ENCODE peak calls at places on chromosomes 13 and 19, in seven cellular contexts. One of them, this sample, is unnamed.
A peak's percentile ranks its signal among the peaks of the same experiment; 100 is the strongest.

GRCh38 chr19:4521170-4521887 is 3.0 kb upstream of the PLIN4 start:
- DNase-seq in NCI-H1436: no peak
- DNase-seq in renal cortical epithelial cell: peak; percentile 22
- DNase-seq in activated CD4-positive, alpha-beta T cell treated with anti-CD3 and anti-CD28 coated beads, Interleukin-2, amount 10 ng/mL, durations not matched to agents 7 days and 5 days: no peak
- DNase-seq in cardiac muscle cell: peak; percentile 35
- DNase-seq in CD4-positive, CD25-positive, alpha-beta regulatory T cell: no peak
- DNase-seq in SHP77 treated with DMSO at 0.1 percent for 48 hours: no peak
- DNase-seq in this sample: no peak

GRCh38 chr19:14146789-14147216 is 10.4 kb upstream of the ASF1B start:
- DNase-seq in NCI-H1436: no peak
- DNase-seq in renal cortical epithelial cell: peak; percentile 59
- DNase-seq in activated CD4-positive, alpha-beta T cell treated with anti-CD3 and anti-CD28 coated beads, Interleukin-2, amount 10 ng/mL, durations not matched to agents 7 days and 5 days: no peak
- DNase-seq in cardiac muscle cell: peak; percentile 94
- DNase-seq in CD4-positive, CD25-positive, alpha-beta regulatory T cell: no peak
- DNase-seq in SHP77 treated with DMSO at 0.1 percent for 48 hours: no peak
- DNase-seq in this sample: no peak

GRCh38 chr19:29682236-29682895 is 17.1 kb downstream of the PLEKHF1 start:
- DNase-seq in NCI-H1436: no peak
- DNase-seq in renal cortical epithelial cell: no peak
- DNase-seq in activated CD4-positive, alpha-beta T cell treated with anti-CD3 and anti-CD28 coated beads, Interleukin-2, amount 10 ng/mL, durations not matched to agents 7 days and 5 days: no peak
- DNase-seq in cardiac muscle cell: no peak
- DNase-seq in CD4-positive, CD25-positive, alpha-beta regulatory T cell: no peak
- DNase-seq in SHP77 treated with DMSO at 0.1 percent for 48 hours: no peak
- DNase-seq in this sample: no peak

GRCh38 chr13:44790289-44790688 is 199.0 kb downstream of the NUFIP1 start:
- DNase-seq in NCI-H1436: no peak
- DNase-seq in renal cortical epithelial cell: no peak
- DNase-seq in activated CD4-positive, alpha-beta T cell treated with anti-CD3 and anti-CD28 coated beads, Interleukin-2, amount 10 ng/mL, durations not matched to agents 7 days and 5 days: no peak
- DNase-seq in cardiac muscle cell: no peak
- DNase-seq in CD4-positive, CD25-positive, alpha-beta regulatory T cell: no peak
- DNase-seq in SHP77 treated with DMSO at 0.1 percent for 48 hours: no peak
- DNase-seq in this sample: peak; percentile 57

GRCh38 chr13:113852536-113853517 is 11.0 kb downstream of the GAS6 start:
- DNase-seq in NCI-H1436: no peak
- DNase-seq in renal cortical epithelial cell: no peak
- DNase-seq in activated CD4-positive, alpha-beta T cell treated with anti-CD3 and anti-CD28 coated beads, Interleukin-2, amount 10 ng/mL, durations not matched to agents 7 days and 5 days: no peak
- DNase-seq in cardiac muscle cell: no peak
- DNase-seq in CD4-positive, CD25-positive, alpha-beta regulatory T cell: no peak
- DNase-seq in SHP77 treated with DMSO at 0.1 percent for 48 hours: no peak
- DNase-seq in this sample: no peak

GRCh38 chr13:27406178-27406939 is 18.1 kb upstream of the GTF3A start:
- DNase-seq in NCI-H1436: no peak
- DNase-seq in renal cortical epithelial cell: peak; percentile 59
- DNase-seq in activated CD4-positive, alpha-beta T cell treated with anti-CD3 and anti-CD28 coated beads, Interleukin-2, amount 10 ng/mL, durations not matched to agents 7 days and 5 days: peak; percentile 54
- DNase-seq in cardiac muscle cell: peak; percentile 56
- DNase-seq in CD4-positive, CD25-positive, alpha-beta regulatory T cell: peak; percentile 49
- DNase-seq in SHP77 treated with DMSO at 0.1 percent for 48 hours: no peak
- DNase-seq in this sample: no peak

GRCh38 chr13:96946709-96947311 is 47.5 kb downstream of the OXGR1 start:
- DNase-seq in NCI-H1436: no peak
- DNase-seq in renal cortical epithelial cell: no peak
- DNase-seq in activated CD4-positive, alpha-beta T cell treated with anti-CD3 and anti-CD28 coated beads, Interleukin-2, amount 10 ng/mL, durations not matched to agents 7 days and 5 days: no peak
- DNase-seq in cardiac muscle cell: no peak
- DNase-seq in CD4-positive, CD25-positive, alpha-beta regulatory T cell: no peak
- DNase-seq in SHP77 treated with DMSO at 0.1 percent for 48 hours: no peak
- DNase-seq in this sample: no peak

GRCh38 chr13:93473441-93474270 is 247.0 kb downstream of the GPC6 start:
- DNase-seq in NCI-H1436: no peak
- DNase-seq in renal cortical epithelial cell: no peak
- DNase-seq in activated CD4-positive, alpha-beta T cell treated with anti-CD3 and anti-CD28 coated beads, Interleukin-2, amount 10 ng/mL, durations not matched to agents 7 days and 5 days: no peak
- DNase-seq in cardiac muscle cell: peak; percentile 25
- DNase-seq in CD4-positive, CD25-positive, alpha-beta regulatory T cell: no peak
- DNase-seq in SHP77 treated with DMSO at 0.1 percent for 48 hours: no peak
- DNase-seq in this sample: no peak

GRCh38 chr19:15091918-15092753 is 10.1 kb downstream of the OR1I1 start:
- DNase-seq in NCI-H1436: peak; percentile 58
- DNase-seq in renal cortical epithelial cell: peak; percentile 68
- DNase-seq in activated CD4-positive, alpha-beta T cell treated with anti-CD3 and anti-CD28 coated beads, Interleukin-2, amount 10 ng/mL, durations not matched to agents 7 days and 5 days: peak; percentile 81
- DNase-seq in cardiac muscle cell: peak; percentile 81
- DNase-seq in CD4-positive, CD25-positive, alpha-beta regulatory T cell: peak; percentile 64
- DNase-seq in SHP77 treated with DMSO at 0.1 percent for 48 hours: peak; percentile 37
- DNase-seq in this sample: peak; percentile 35

GRCh38 chr13:97914537-97914936 is 38.9 kb upstream of the IPO5 start:
- DNase-seq in NCI-H1436: no peak
- DNase-seq in renal cortical epithelial cell: no peak
- DNase-seq in activated CD4-positive, alpha-beta T cell treated with anti-CD3 and anti-CD28 coated beads, Interleukin-2, amount 10 ng/mL, durations not matched to agents 7 days and 5 days: no peak
- DNase-seq in cardiac muscle cell: no peak
- DNase-seq in CD4-positive, CD25-positive, alpha-beta regulatory T cell: no peak
- DNase-seq in SHP77 treated with DMSO at 0.1 percent for 48 hours: no peak
- DNase-seq in this sample: no peak

GRCh38 chr13:95858286-95859075 is 181.5 kb downstream of the DNAJC3 start:
- DNase-seq in NCI-H1436: no peak
- DNase-seq in renal cortical epithelial cell: peak; percentile 41
- DNase-seq in activated CD4-positive, alpha-beta T cell treated with anti-CD3 and anti-CD28 coated beads, Interleukin-2, amount 10 ng/mL, durations not matched to agents 7 days and 5 days: no peak
- DNase-seq in cardiac muscle cell: peak; percentile 85
- DNase-seq in CD4-positive, CD25-positive, alpha-beta regulatory T cell: no peak
- DNase-seq in SHP77 treated with DMSO at 0.1 percent for 48 hours: no peak
- DNase-seq in this sample: no peak

GRCh38 chr13:76762731-76763130 is 123.5 kb downstream of the KCTD12 start:
- DNase-seq in NCI-H1436: no peak
- DNase-seq in renal cortical epithelial cell: no peak
- DNase-seq in activated CD4-positive, alpha-beta T cell treated with anti-CD3 and anti-CD28 coated beads, Interleukin-2, amount 10 ng/mL, durations not matched to agents 7 days and 5 days: no peak
- DNase-seq in cardiac muscle cell: peak; percentile 44
- DNase-seq in CD4-positive, CD25-positive, alpha-beta regulatory T cell: no peak
- DNase-seq in SHP77 treated with DMSO at 0.1 percent for 48 hours: no peak
- DNase-seq in this sample: no peak

GRCh38 chr13:101925731-101926130 is 473.3 kb downstream of the ITGBL1 start:
- DNase-seq in NCI-H1436: no peak
- DNase-seq in renal cortical epithelial cell: no peak
- DNase-seq in activated CD4-positive, alpha-beta T cell treated with anti-CD3 and anti-CD28 coated beads, Interleukin-2, amount 10 ng/mL, durations not matched to agents 7 days and 5 days: no peak
- DNase-seq in cardiac muscle cell: no peak
- DNase-seq in CD4-positive, CD25-positive, alpha-beta regulatory T cell: no peak
- DNase-seq in SHP77 treated with DMSO at 0.1 percent for 48 hours: peak; percentile 56
- DNase-seq in this sample: no peak

GRCh38 chr13:97202761-97203160 is 19.4 kb upstream of the MBNL2 start:
- DNase-seq in NCI-H1436: no peak
- DNase-seq in renal cortical epithelial cell: no peak
- DNase-seq in activated CD4-positive, alpha-beta T cell treated with anti-CD3 and anti-CD28 coated beads, Interleukin-2, amount 10 ng/mL, durations not matched to agents 7 days and 5 days: no peak
- DNase-seq in cardiac muscle cell: no peak
- DNase-seq in CD4-positive, CD25-positive, alpha-beta regulatory T cell: no peak
- DNase-seq in SHP77 treated with DMSO at 0.1 percent for 48 hours: no peak
- DNase-seq in this sample: no peak

GRCh38 chr13:96082640-96083039 is 7.3 kb upstream of the HS6ST3 start:
- DNase-seq in NCI-H1436: no peak
- DNase-seq in renal cortical epithelial cell: peak; percentile 56
- DNase-seq in activated CD4-positive, alpha-beta T cell treated with anti-CD3 and anti-CD28 coated beads, Interleukin-2, amount 10 ng/mL, durations not matched to agents 7 days and 5 days: no peak
- DNase-seq in cardiac muscle cell: no peak
- DNase-seq in CD4-positive, CD25-positive, alpha-beta regulatory T cell: no peak
- DNase-seq in SHP77 treated with DMSO at 0.1 percent for 48 hours: no peak
- DNase-seq in this sample: no peak

GRCh38 chr19:13428352-13428751 is 77.9 kb downstream of the CACNA1A start:
- DNase-seq in NCI-H1436: no peak
- DNase-seq in renal cortical epithelial cell: peak; percentile 11
- DNase-seq in activated CD4-positive, alpha-beta T cell treated with anti-CD3 and anti-CD28 coated beads, Interleukin-2, amount 10 ng/mL, durations not matched to agents 7 days and 5 days: peak; percentile 9
- DNase-seq in cardiac muscle cell: peak; percentile 58
- DNase-seq in CD4-positive, CD25-positive, alpha-beta regulatory T cell: no peak
- DNase-seq in SHP77 treated with DMSO at 0.1 percent for 48 hours: no peak
- DNase-seq in this sample: peak; percentile 28

GRCh38 chr13:98549006-98549727 is 27.7 kb downstream of the STK24 start:
- DNase-seq in NCI-H1436: no peak
- DNase-seq in renal cortical epithelial cell: peak; percentile 78
- DNase-seq in activated CD4-positive, alpha-beta T cell treated with anti-CD3 and anti-CD28 coated beads, Interleukin-2, amount 10 ng/mL, durations not matched to agents 7 days and 5 days: no peak
- DNase-seq in cardiac muscle cell: peak; percentile 84
- DNase-seq in CD4-positive, CD25-positive, alpha-beta regulatory T cell: no peak
- DNase-seq in SHP77 treated with DMSO at 0.1 percent for 48 hours: no peak
- DNase-seq in this sample: no peak

GRCh38 chr13:70708744-70709143 is 600.5 kb upstream of the KLHL1 start:
- DNase-seq in NCI-H1436: no peak
- DNase-seq in renal cortical epithelial cell: no peak
- DNase-seq in activated CD4-positive, alpha-beta T cell treated with anti-CD3 and anti-CD28 coated beads, Interleukin-2, amount 10 ng/mL, durations not matched to agents 7 days and 5 days: no peak
- DNase-seq in cardiac muscle cell: no peak
- DNase-seq in CD4-positive, CD25-positive, alpha-beta regulatory T cell: no peak
- DNase-seq in SHP77 treated with DMSO at 0.1 percent for 48 hours: no peak
- DNase-seq in this sample: no peak

GRCh38 chr13:34672631-34673030 is 269.4 kb upstream of the NBEA start:
- DNase-seq in NCI-H1436: no peak
- DNase-seq in renal cortical epithelial cell: peak; percentile 11
- DNase-seq in activated CD4-positive, alpha-beta T cell treated with anti-CD3 and anti-CD28 coated beads, Interleukin-2, amount 10 ng/mL, durations not matched to agents 7 days and 5 days: no peak
- DNase-seq in cardiac muscle cell: peak; percentile 12
- DNase-seq in CD4-positive, CD25-positive, alpha-beta regulatory T cell: no peak
- DNase-seq in SHP77 treated with DMSO at 0.1 percent for 48 hours: no peak
- DNase-seq in this sample: no peak

GRCh38 chr19:4052114-4052992 is 14.3 kb downstream of the ZBTB7A start:
- DNase-seq in NCI-H1436: no peak
- DNase-seq in renal cortical epithelial cell: no peak
- DNase-seq in activated CD4-positive, alpha-beta T cell treated with anti-CD3 and anti-CD28 coated beads, Interleukin-2, amount 10 ng/mL, durations not matched to agents 7 days and 5 days: no peak
- DNase-seq in cardiac muscle cell: peak; percentile 48
- DNase-seq in CD4-positive, CD25-positive, alpha-beta regulatory T cell: no peak
- DNase-seq in SHP77 treated with DMSO at 0.1 percent for 48 hours: no peak
- DNase-seq in this sample: no peak

GRCh38 chr19:19042732-19043274 is 9.4 kb downstream of the ARMC6 start:
- DNase-seq in NCI-H1436: no peak
- DNase-seq in renal cortical epithelial cell: no peak
- DNase-seq in activated CD4-positive, alpha-beta T cell treated with anti-CD3 and anti-CD28 coated beads, Interleukin-2, amount 10 ng/mL, durations not matched to agents 7 days and 5 days: no peak
- DNase-seq in cardiac muscle cell: no peak
- DNase-seq in CD4-positive, CD25-positive, alpha-beta regulatory T cell: no peak
- DNase-seq in SHP77 treated with DMSO at 0.1 percent for 48 hours: no peak
- DNase-seq in this sample: no peak

GRCh38 chr13:40682449-40683240 is 16.2 kb upstream of the FOXO1 start:
- DNase-seq in NCI-H1436: no peak
- DNase-seq in renal cortical epithelial cell: peak; percentile 67
- DNase-seq in activated CD4-positive, alpha-beta T cell treated with anti-CD3 and anti-CD28 coated beads, Interleukin-2, amount 10 ng/mL, durations not matched to agents 7 days and 5 days: no peak
- DNase-seq in cardiac muscle cell: peak; percentile 51
- DNase-seq in CD4-positive, CD25-positive, alpha-beta regulatory T cell: peak; percentile 61
- DNase-seq in SHP77 treated with DMSO at 0.1 percent for 48 hours: no peak
- DNase-seq in this sample: no peak

This sample was measured in WTC11.